ENCODE peak calls at places on chromosomes 6 and 20, in eight cellular contexts. Z, H, T, V, I, E, O and N are unnamed samples.
A peak's percentile ranks its signal among the peaks of the same experiment; 100 is the strongest.

GRCh38 chr20:62055106-62055861 is 10.4 kb downstream of the TAF4 start:
- DNase-seq in Z (no peak), H (no peak), T (no peak), V (no peak), I (no peak), E (no peak), O (no peak), N (no peak)

GRCh38 chr20:6595704-6596103 is 171.8 kb upstream of the BMP2 start:
- DNase-seq in Z (no peak), H (no peak), T (no peak), V (no peak), I (no peak), E (no peak), O (no peak), N (no peak)

GRCh38 chr6:111870751-111871064 is 2.5 kb downstream of the FYN start:
- DNase-seq in Z (no peak), H (no peak), T (no peak), V (peak; percentile 14), I (no peak), E (peak; percentile 54), O (no peak), N (no peak)

GRCh38 chr6:143967861-143968498 is 40.1 kb downstream of the PLAGL1 start:
- DNase-seq in Z (no peak), H (no peak), T (no peak), V (peak; percentile 26), I (no peak), E (no peak), O (no peak), N (no peak)

GRCh38 chr6:12395898-12396297 is 105.7 kb downstream of the EDN1 start:
- DNase-seq in Z (no peak), H (no peak), T (no peak), V (peak; percentile 52), I (no peak), E (peak; percentile 24), O (no peak), N (no peak)

GRCh38 chr20:32336918-32337347 is 21.2 kb upstream of the ASXL1 start:
- DNase-seq in Z (no peak), H (peak; percentile 85), T (peak; percentile 69), V (peak; percentile 65), I (peak; percentile 48), E (peak; percentile 66), O (peak; percentile 75), N (peak; percentile 37)

GRCh38 chr20:37096415-37097039 is 730 bp upstream of the RBL1 start:
- DNase-seq in Z (no peak), H (peak; percentile 86), T (peak; percentile 69), V (no peak), I (peak; percentile 9), E (no peak), O (no peak), N (no peak)

GRCh38 chr6:152223622-152224021 is 413.5 kb downstream of the SYNE1 start:
- DNase-seq in Z (no peak), H (no peak), T (no peak), V (no peak), I (no peak), E (no peak), O (no peak), N (no peak)

GRCh38 chr6:134883314-134883713 is 66.6 kb downstream of the ALDH8A1 start:
- DNase-seq in Z (no peak), H (no peak), T (no peak), V (no peak), I (no peak), E (no peak), O (no peak), N (no peak)

GRCh38 chr20:23066772-23067171 is 17.3 kb upstream of the THBD start:
- DNase-seq in Z (no peak), H (no peak), T (no peak), V (no peak), I (no peak), E (no peak), O (no peak), N (no peak)

GRCh38 chr6:118298476-118298875 is 249.6 kb upstream of the PLN start:
- DNase-seq in Z (no peak), H (no peak), T (no peak), V (peak; percentile 49), I (no peak), E (no peak), O (no peak), N (no peak)

GRCh38 chr6:106254636-106255035 is 70.9 kb downstream of the ATG5 start:
- DNase-seq in Z (no peak), H (no peak), T (no peak), V (peak; percentile 78), I (no peak), E (peak; percentile 50), O (no peak), N (no peak)

GRCh38 chr6:46592046-46592445 is 60.6 kb downstream of the CYP39A1 start:
- DNase-seq in Z (no peak), H (no peak), T (no peak), V (no peak), I (no peak), E (no peak), O (no peak), N (no peak)

GRCh38 chr6:107866606-107867301 is 42.6 kb upstream of the SCML4 start:
- DNase-seq in Z (peak; percentile 8), H (peak; percentile 74), T (peak; percentile 57), V (peak; percentile 65), I (peak; percentile 47), E (peak; percentile 42), O (peak; percentile 77), N (no peak)

GRCh38 chr6:151948007-151948745 is 140.7 kb downstream of the ESR1 start:
- DNase-seq in Z (no peak), H (peak; percentile 79), T (peak; percentile 7), V (peak; percentile 8), I (no peak), E (peak; percentile 11), O (no peak), N (no peak)

GRCh38 chr20:2693286-2693995 is 861 bp downstream of the EBF4 start:
- DNase-seq in Z (no peak), H (no peak), T (no peak), V (peak; percentile 15), I (peak; percentile 30), E (no peak), O (peak; percentile 63), N (no peak)

GRCh38 chr6:157187182-157188093 is 135.9 kb downstream of the TMEM242 start:
- DNase-seq in Z (no peak), H (no peak), T (no peak), V (no peak), I (no peak), E (peak; percentile 7), O (no peak), N (peak; percentile 73)

GRCh38 chr6:134342211-134342610 is 24.3 kb upstream of the SGK1 start:
- DNase-seq in Z (no peak), H (no peak), T (no peak), V (no peak), I (no peak), E (no peak), O (no peak), N (no peak)

GRCh38 chr6:35037289-35038038 is 103.7 kb downstream of the TCP11 start:
- DNase-seq in Z (no peak), H (no peak), T (no peak), V (no peak), I (no peak), E (no peak), O (peak; percentile 70), N (no peak)

GRCh38 chr6:85079761-85080160 is 315.4 kb upstream of the TBX18 start:
- DNase-seq in Z (no peak), H (no peak), T (no peak), V (no peak), I (no peak), E (no peak), O (no peak), N (no peak)

GRCh38 chr6:105759015-105759414 is 327.1 kb upstream of the PRDM1 start:
- DNase-seq in Z (no peak), H (no peak), T (no peak), V (no peak), I (no peak), E (peak; percentile 42), O (no peak), N (no peak)

DNA sequence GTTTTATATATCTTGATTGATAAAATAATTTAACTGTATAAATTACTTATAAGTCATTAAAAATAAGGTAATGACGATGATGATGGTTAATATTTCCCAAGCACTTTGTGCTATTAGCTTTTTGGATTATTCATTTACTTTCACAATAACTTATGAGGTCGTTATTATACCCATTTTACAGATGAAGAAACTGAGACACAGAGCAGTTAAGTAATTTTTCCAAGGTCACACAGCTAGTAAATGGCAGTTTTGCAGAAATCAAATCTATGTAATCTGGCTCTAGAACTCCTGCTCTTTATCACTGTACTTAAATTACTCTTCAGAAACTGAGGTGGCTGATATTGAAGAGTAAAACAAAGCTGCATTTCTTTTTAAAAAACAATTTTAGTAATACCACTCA is 18.2 kb downstream of the NOL7 start:
- DNase-seq in Z (no peak), H (no peak), T (no peak), V (no peak), I (no peak), E (no peak), O (no peak), N (no peak)
- H3K9me2 ChIP-seq in Z (no peaks in the 10 kb centered on the region), H (no peaks in the 10 kb centered on the region), T (no peaks in the 10 kb centered on the region), V (no peaks in the 10 kb centered on the region), I (no peaks in the 10 kb centered on the region), E (no peaks in the 10 kb centered on the region), O (no peaks in the 10 kb centered on the region), N (no peaks in the 10 kb centered on the region)

GRCh38 chr20:43658068-43658722 is 8.7 kb upstream of the MYBL2 start:
- DNase-seq in Z (no peak), H (peak; percentile 50), T (no peak), V (peak; percentile 63), I (no peak), E (peak; percentile 53), O (peak; percentile 55), N (peak; percentile 67)
- H3K4me3 ChIP-seq in Z (peak overlapping the region; percentile 76), H (peak overlapping the region; percentile 93), T (peak overlapping the region; percentile 79), V (peak overlapping the region; percentile 84), I (peak overlapping the region; percentile 95), E (peak overlapping the region; percentile 96), O (peak overlapping the region; percentile 84), N (peak overlapping the region; percentile 84)

GRCh38 chr20:59938696-59939051 is 1.4 kb downstream of the PPP1R3D start:
- DNase-seq in Z (no peak), H (no peak), T (no peak), V (peak; percentile 82), I (no peak), E (peak; percentile 73), O (no peak), N (peak; percentile 89)
- H3K27ac ChIP-seq in Z (no peak overlapping the region), H (no peak overlapping the region), T (no peak overlapping the region), V (peak overlapping the region; percentile 99), I (no peak overlapping the region), E (peak overlapping the region; percentile 18), O (no peak overlapping the region), N (peak overlapping the region; percentile 52)

GRCh38 chr6:53500095-53500494 is 44.8 kb downstream of the GCLC start:
- DNase-seq in Z (no peak), H (no peak), T (no peak), V (no peak), I (no peak), E (no peak), O (no peak), N (no peak)

GRCh38 chr6:53496100-53496499 is 48.8 kb downstream of the GCLC start:
- DNase-seq in Z (no peak), H (no peak), T (no peak), V (no peak), I (no peak), E (no peak), O (no peak), N (no peak)

GRCh38 chr6:53499094-53499493 is 45.8 kb downstream of the GCLC start:
- DNase-seq in Z (no peak), H (no peak), T (no peak), V (no peak), I (no peak), E (no peak), O (no peak), N (no peak)

GRCh38 chr6:53496797-53497196 is 48.1 kb downstream of the GCLC start:
- DNase-seq in Z (no peak), H (no peak), T (no peak), V (peak; percentile 90), I (no peak), E (peak; percentile 75), O (no peak), N (peak; percentile 73)

GRCh38 chr6:53497905-53498304 is 47.0 kb downstream of the GCLC start:
- DNase-seq in Z (no peak), H (no peak), T (no peak), V (no peak), I (no peak), E (no peak), O (no peak), N (no peak)
- H3K9me2 ChIP-seq in Z (no peaks in the 10 kb centered on the region), H (no peaks in the 10 kb centered on the region), T (no peaks in the 10 kb centered on the region), V (no peaks in the 10 kb centered on the region), I (no peaks in the 10 kb centered on the region), E (no peaks in the 10 kb centered on the region), O (no peaks in the 10 kb centered on the region), N (no peaks in the 10 kb centered on the region)